ENCODE peak calls at places on chromosomes 6 and 20, in eight cellular contexts. W is IMR-90, O is NT2/D1, E is neuronal stem cell, L is HepG2, R is fibroblast of lung, T is mammary epithelial cell, A is kidney. N is an unnamed sample.

GRCh38 chr6:100622907-100623692 is 158.4 kb upstream of the SIM1 start:
- DNase-seq in A (no peak), L (no peak), T (peak), W (peak), E (no peak), R (peak), O (no peak), N (no peak)

GRCh38 chr6:26295691-26296555 is 69.1 kb upstream of the BTN3A2 start:
- DNase-seq in R (peak), W (peak), O (no peak), A (no peak), T (peak), E (no peak), L (peak), N (no peak)

GRCh38 chr20:4022386-4023350 is 7.3 kb upstream of the RNF24 start:
- DNase-seq in T (no peak), E (no peak), A (no peak), W (no peak), L (no peak), R (no peak), O (no peak), N (no peak)

GRCh38 chr6:13472976-13473645 is 14.3 kb downstream of the GFOD1 start:
- DNase-seq in T (no peak), R (no peak), O (no peak), W (no peak), E (no peak), L (no peak), A (no peak), N (no peak)

GRCh38 chr6:169619650-169620049 is 82.2 kb downstream of the WDR27 start:
- DNase-seq in E (no peak), T (peak), O (peak), W (peak), A (no peak), R (peak), L (no peak), N (no peak)

GRCh38 chr20:31608256-31608980 is 3.3 kb downstream of the ID1 start:
- DNase-seq in O (peak), R (peak), A (peak), T (peak), E (peak), L (peak), W (peak), N (no peak)

GRCh38 chr6:73580247-73581149 is 59.7 kb upstream of the EEF1A1 start:
- DNase-seq in E (peak), O (peak), R (peak), A (peak), L (peak), T (peak), W (peak), N (no peak)

GRCh38 chr6:133092771-133093170 is 148.4 kb upstream of the EYA4 start:
- DNase-seq in T (no peak), E (no peak), L (no peak), O (no peak), A (no peak), W (no peak), R (no peak), N (no peak)

GRCh38 chr20:32556312-32557184 is 28.6 kb downstream of the NOL4L start:
- DNase-seq in L (no peak), E (no peak), T (no peak), A (no peak), R (no peak), W (no peak), O (no peak), N (no peak)

GRCh38 chr20:62980970-62981369 is 25.8 kb downstream of the BHLHE23 start:
- DNase-seq in W (no peak), L (no peak), E (no peak), R (no peak), O (no peak), T (no peak), A (no peak), N (no peak)

GRCh38 chr20:62978559-62978938 is 26.0 kb downstream of the SLC17A9 start:
- DNase-seq in E (no peak), L (no peak), W (no peak), T (no peak), O (no peak), A (no peak), R (no peak), N (no peak)

GRCh38 chr20:62979310-62979709 is 26.8 kb downstream of the SLC17A9 start:
- DNase-seq in W (no peak), E (no peak), T (no peak), O (no peak), R (no peak), L (no peak), A (no peak), N (no peak)

GRCh38 chr20:62980380-62980960 is 26.3 kb downstream of the BHLHE23 start:
- DNase-seq in W (no peak), A (no peak), R (no peak), E (no peak), O (no peak), L (no peak), T (no peak), N (no peak)

GRCh38 chr20:62979876-62980373 is 26.8 kb downstream of the BHLHE23 start:
- DNase-seq in R (no peak), O (no peak), A (no peak), T (no peak), L (no peak), W (no peak), E (peak), N (no peak)
- H3K4me3 ChIP-seq in R (no peak), O (no peak), A (no peak), T (no peak), L (no peak), W (no peak), E (no peak), N (no peak)

GRCh38 chr6:107118976-107119375 is 3.7 kb upstream of the BEND3 start:
- DNase-seq in L (no peak), W (no peak), A (no peak), T (no peak), E (no peak), R (no peak), O (no peak), N (no peak)
- H3K9ac ChIP-seq in L (no peak), W (no peak), A (no peak), T (no peak), E (no peak), R (no peak), O (no peak), N (no peak)

GRCh38 chr20:8664778-8665177 is 404.1 kb upstream of the PLCB4 start:
- DNase-seq in W (no peak), T (no peak), R (no peak), L (no peak), E (no peak), A (no peak), O (no peak), N (no peak)

GRCh38 chr20:8661229-8662023 is 407.5 kb upstream of the PLCB4 start:
- DNase-seq in R (no peak), W (no peak), L (no peak), O (no peak), E (no peak), A (no peak), T (no peak), N (no peak)

GRCh38 chr20:8658103-8658502 is 410.8 kb upstream of the PLCB4 start:
- DNase-seq in T (no peak), L (no peak), O (no peak), R (no peak), A (no peak), W (no peak), E (no peak), N (no peak)

GRCh38 chr20:8663424-8663823 is 405.5 kb upstream of the PLCB4 start:
- DNase-seq in T (no peak), E (no peak), R (no peak), L (no peak), O (no peak), A (no peak), W (no peak), N (no peak)

GRCh38 chr20:8662433-8662954 is 406.4 kb upstream of the PLCB4 start:
- DNase-seq in O (no peak), A (no peak), L (no peak), R (no peak), W (no peak), T (no peak), E (no peak), N (no peak)
- H3K4me3 ChIP-seq in O (no peak), A (no peak), L (no peak), R (no peak), W (no peak), T (no peak), E (no peak), N (no peak)

GRCh38 chr20:25865715-25866656 is 169.3 kb upstream of the ZNF337 start:
- DNase-seq in A (peak), T (peak), R (peak), O (no peak), L (peak), E (peak), W (peak), N (peak)
- H3K9ac ChIP-seq in A (no peak), T (no peak), R (no peak), O (peak), L (peak), E (no peak), W (no peak), N (no peak)

GRCh38 chr6:15473741-15474161 is 189.1 kb downstream of the DTNBP1 start:
- DNase-seq in O (no peak), E (no peak), R (peak), W (peak), L (no peak), T (peak), A (no peak), N (no peak)
- H3K4me3 ChIP-seq in O (no peak), E (no peak), R (no peak), W (no peak), L (no peak), T (no peak), A (no peak), N (no peak)

GRCh38 chr6:39416026-39416425 is 93.5 kb upstream of the KCNK16 start:
- DNase-seq in W (no peak), T (no peak), O (no peak), R (no peak), E (no peak), L (no peak), A (no peak), N (no peak)

GRCh38 chr6:39417440-39417839 is 94.9 kb upstream of the KCNK16 start:
- DNase-seq in A (no peak), L (no peak), R (no peak), E (no peak), W (no peak), O (no peak), T (no peak), N (no peak)

GRCh38 chr6:39419607-39420006 is 97.1 kb upstream of the KCNK16 start:
- DNase-seq in L (no peak), W (no peak), E (no peak), A (no peak), T (no peak), R (no peak), O (no peak), N (no peak)

GRCh38 chr6:39415482-39415881 is 93.0 kb upstream of the KCNK16 start:
- DNase-seq in T (no peak), E (no peak), W (no peak), L (no peak), O (no peak), A (no peak), R (no peak), N (no peak)

GRCh38 chr6:39416728-39417127 is 94.2 kb upstream of the KCNK16 start:
- DNase-seq in A (no peak), O (peak), T (peak), R (peak), L (no peak), E (no peak), W (peak), N (peak)
- H3K9ac ChIP-seq in A (no peak), O (no peak), T (peak), R (no peak), L (no peak), E (no peak), W (no peak), N (no peak)

GRCh38 chr20:37521091-37521771 is at the start of gene NNAT:
- DNase-seq in W (no peak), A (no peak), L (no peak), E (peak), O (no peak), R (no peak), T (no peak), N (no peak)
- H3K4me3 ChIP-seq in W (peak), A (no peak), L (no peak), E (no peak), O (no peak), R (peak), T (peak), N (no peak)

DNA sequence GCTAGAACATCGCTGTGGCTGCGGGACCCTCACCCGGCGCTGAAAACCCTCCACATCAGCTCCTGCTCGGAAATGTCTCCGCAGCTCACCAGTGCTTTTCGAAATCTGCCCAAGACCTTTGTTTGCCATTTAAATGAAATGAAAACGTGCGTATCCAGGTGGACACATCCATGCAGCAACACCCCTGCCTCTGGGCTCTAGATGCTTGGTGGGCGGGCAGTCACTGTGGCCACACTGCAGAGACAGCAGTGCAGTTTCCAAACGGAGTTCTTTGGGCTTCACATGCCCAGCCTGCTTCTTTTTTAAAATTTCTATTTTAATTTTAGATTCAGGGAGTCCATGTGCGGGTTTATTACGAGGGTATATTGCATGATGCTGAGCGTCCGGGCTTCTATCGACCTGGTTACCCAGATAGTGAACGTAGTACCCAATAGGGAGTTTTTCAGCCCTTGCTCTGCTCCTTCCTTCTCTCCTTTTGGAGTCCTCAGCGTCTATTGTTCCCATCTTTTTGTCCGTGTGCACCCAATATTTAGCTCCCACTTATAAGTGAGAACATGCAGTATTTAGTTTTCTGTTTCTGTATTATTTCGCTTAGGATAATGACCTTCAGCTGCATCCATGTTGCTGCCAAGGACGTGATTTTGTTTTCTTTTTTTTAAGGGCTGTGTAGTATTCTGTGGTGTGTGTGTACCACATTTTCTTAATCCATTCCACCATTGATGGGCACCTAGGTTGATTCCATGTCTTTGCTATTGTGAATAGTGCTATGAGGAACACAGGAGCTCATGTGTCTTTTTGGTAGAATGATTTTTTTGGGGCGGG is 4.8 kb upstream of the TUBB2B start:
- DNase-seq in O (no peak), R (no peak), L (no peak), E (no peak), A (no peak), W (no peak), T (no peak), N (no peak)
- H3K9ac ChIP-seq in O (peak), R (no peak), L (peak), E (peak), A (peak), W (peak), T (no peak), N (no peak)

N was measured in SK-N-MC.